ENCODE peak calls at places on chromosomes 7 and 10, in five cellular contexts. D, R, P, T and V are unnamed samples.
A peak's percentile ranks its signal among the peaks of the same experiment; 100 is the strongest.

GRCh38 chr10:84179059-84179710 is 5.6 kb downstream of the GPR15LG start:
- DNase-seq in D (no peak), R (no peak), P (peak; percentile 85), T (no peak), V (peak; percentile 47)

GRCh38 chr10:73899401-73899780 is 11.5 kb upstream of the PLAU start:
- DNase-seq in D (no peak), R (no peak), P (peak; percentile 92), T (no peak), V (no peak)

GRCh38 chr7:74657692-74658170 is at the start of gene GTF2I:
- DNase-seq in D (no peak), R (no peak), P (no peak), T (no peak), V (peak; percentile 78)

GRCh38 chr7:23927709-23928108 is 217.7 kb downstream of the STK31 start:
- DNase-seq in D (no peak), R (no peak), P (no peak), T (no peak), V (no peak)

GRCh38 chr7:111232249-111233084 is 141.5 kb downstream of the LRRN3 start:
- DNase-seq in D (no peak), R (no peak), P (peak; percentile 64), T (no peak), V (no peak)

GRCh38 chr7:30795161-30795943 is 24.1 kb downstream of the MINDY4 start:
- DNase-seq in D (no peak), R (no peak), P (no peak), T (no peak), V (no peak)

GRCh38 chr10:22475857-22476600 is 130.7 kb downstream of the SPAG6 start:
- DNase-seq in D (no peak), R (no peak), P (no peak), T (no peak), V (peak; percentile 19)

GRCh38 chr10:43957267-43958070 is 308.8 kb upstream of the ZNF32 start:
- DNase-seq in D (no peak), R (no peak), P (no peak), T (no peak), V (no peak)

GRCh38 chr10:11949152-11949551 is 93.5 kb downstream of the UPF2 start:
- DNase-seq in D (no peak), R (no peak), P (no peak), T (no peak), V (no peak)